ENCODE peak calls at places on chromosomes 11 and 22, in seven cellular contexts. Z, T, J, P, U, I and W are unnamed samples.

GRCh38 chr22:35023692-35024363 is 42.1 kb upstream of the ISX start:
- DNase-seq in J (peak), T (peak), P (peak), U (peak), I (peak), Z (peak), W (peak)

GRCh38 chr11:134615041-134615615 is 203.1 kb upstream of the B3GAT1 start:
- DNase-seq in I (no peak), P (no peak), T (no peak), Z (no peak), J (no peak), U (no peak), W (no peak)

GRCh38 chr11:134560566-134561347 is 148.7 kb upstream of the B3GAT1 start:
- DNase-seq in I (no peak), Z (no peak), U (no peak), P (peak), J (no peak), T (no peak), W (no peak)

GRCh38 chr11:42299780-42300179 is 840.3 kb upstream of the LRRC4C start:
- DNase-seq in Z (no peak), I (no peak), U (no peak), P (no peak), T (no peak), J (no peak), W (no peak)

GRCh38 chr11:9607511-9607899 is 34.0 kb downstream of the WEE1 start:
- DNase-seq in I (no peak), T (no peak), P (no peak), J (no peak), U (no peak), Z (no peak), W (no peak)

GRCh38 chr11:59212744-59213573 is at the start of gene MPEG1:
- DNase-seq in J (no peak), I (no peak), T (no peak), Z (no peak), U (peak), P (no peak), W (no peak)

GRCh38 chr11:120236169-120237107 is 3.5 kb upstream of the POU2F3 start:
- DNase-seq in T (peak), J (no peak), I (no peak), Z (no peak), P (no peak), U (peak), W (no peak)

GRCh38 chr11:65502274-65502851 is 3.5 kb downstream of the MALAT1 start:
- DNase-seq in Z (peak), J (no peak), I (peak), U (peak), T (peak), P (no peak), W (peak)

GRCh38 chr22:46117206-46118199 is 32.8 kb upstream of the PPARA start:
- DNase-seq in I (no peak), J (no peak), P (no peak), T (peak), Z (no peak), U (no peak), W (no peak)

GRCh38 chr22:42717197-42717967 is 3.3 kb downstream of the A4GALT start:
- DNase-seq in I (no peak), P (peak), T (peak), J (no peak), U (peak), Z (peak), W (no peak)

GRCh38 chr11:36427079-36427478 is 83.0 kb downstream of the TRAF6 start:
- DNase-seq in T (peak), P (no peak), I (no peak), J (no peak), Z (peak), U (no peak), W (no peak)

GRCh38 chr11:134643115-134643514 is 231.1 kb upstream of the B3GAT1 start:
- DNase-seq in T (no peak), I (no peak), P (no peak), J (no peak), Z (no peak), U (no peak), W (no peak)

GRCh38 chr11:48307760-48308386 is 1.9 kb downstream of the OR4S1 start:
- DNase-seq in J (peak), I (peak), U (peak), T (peak), P (peak), Z (peak), W (peak)

GRCh38 chr11:96875772-96876171 is 486.0 kb downstream of the JRKL start:
- DNase-seq in U (no peak), P (no peak), Z (no peak), J (no peak), I (no peak), T (peak), W (no peak)

GRCh38 chr11:122155001-122155400 is 39.0 kb upstream of the BLID start:
- DNase-seq in T (no peak), J (no peak), U (no peak), I (no peak), P (no peak), Z (no peak), W (no peak)

GRCh38 chr11:119782021-119782420 is 53.0 kb upstream of the NECTIN1 start:
- DNase-seq in T (no peak), P (no peak), Z (no peak), U (no peak), J (no peak), I (no peak), W (no peak)

GRCh38 chr22:29695129-29695926 is 24.5 kb upstream of the CABP7 start:
- DNase-seq in P (no peak), I (no peak), Z (no peak), U (no peak), J (no peak), T (no peak), W (no peak)

GRCh38 chr11:118238397-118238796 is 13.6 kb upstream of the JAML start:
- DNase-seq in T (no peak), U (peak), I (no peak), Z (no peak), P (no peak), J (no peak), W (no peak)

GRCh38 chr11:119525855-119526196 is 102.9 kb upstream of the THY1 start:
- DNase-seq in T (no peak), P (no peak), I (no peak), J (no peak), U (no peak), Z (no peak), W (no peak)

GRCh38 chr22:24119476-24119875 is 61.8 kb upstream of the SUSD2 start:
- DNase-seq in U (no peak), T (no peak), P (no peak), I (no peak), J (no peak), Z (no peak), W (no peak)

GRCh38 chr11:105935791-105936190 is 86.2 kb downstream of the MSANTD4 start:
- DNase-seq in I (no peak), U (no peak), J (no peak), T (peak), Z (no peak), P (peak), W (no peak)

GRCh38 chr22:43234299-43234988 is 47.5 kb upstream of the TTLL12 start:
- DNase-seq in U (no peak), T (no peak), I (no peak), Z (no peak), J (no peak), P (no peak), W (no peak)

GRCh38 chr22:29032584-29032983 is 29.0 kb downstream of the C22orf31 start:
- DNase-seq in P (no peak), Z (no peak), T (peak), I (no peak), J (no peak), U (no peak), W (no peak)

GRCh38 chr11:15901790-15902189 is 454.6 kb downstream of the SOX6 start:
- DNase-seq in T (no peak), J (no peak), U (no peak), I (no peak), Z (no peak), P (no peak), W (no peak)

GRCh38 chr22:47716890-47717615 is 954.6 kb downstream of the TBC1D22A start:
- DNase-seq in P (no peak), I (no peak), U (no peak), T (no peak), J (no peak), Z (no peak), W (no peak)

GRCh38 chr11:134476435-134477021 is 64.5 kb upstream of the B3GAT1 start:
- DNase-seq in J (no peak), I (no peak), U (peak), P (peak), Z (no peak), T (no peak), W (no peak)

GRCh38 chr11:82864268-82864667 is 36.0 kb downstream of the PRCP start:
- DNase-seq in Z (peak), U (peak), T (peak), I (peak), P (peak), J (peak), W (peak)

GRCh38 chr11:35968386-35969088 is 24.7 kb downstream of the LDLRAD3 start:
- DNase-seq in Z (peak), P (no peak), U (no peak), J (no peak), T (no peak), I (no peak), W (peak)

GRCh38 chr11:109040303-109040702 is 375.4 kb downstream of the DDX10 start:
- DNase-seq in Z (no peak), J (no peak), P (no peak), U (peak), I (no peak), T (no peak), W (no peak)

GRCh38 chr11:115930276-115930675 is 426.1 kb upstream of the CADM1 start:
- DNase-seq in J (no peak), T (no peak), P (peak), Z (no peak), I (no peak), U (no peak), W (no peak)

GRCh38 chr11:111301004-111301839 is 2.9 kb downstream of the POU2AF3 start:
- DNase-seq in P (no peak), Z (no peak), T (no peak), U (no peak), J (no peak), I (no peak), W (no peak)

GRCh38 chr11:130620566-130620965 is 172.1 kb downstream of the ADAMTS15 start:
- DNase-seq in P (no peak), J (no peak), I (no peak), U (no peak), Z (no peak), T (no peak), W (no peak)

GRCh38 chr11:130624946-130625345 is 176.5 kb downstream of the ADAMTS15 start:
- DNase-seq in Z (no peak), P (no peak), J (no peak), T (no peak), U (no peak), I (no peak), W (no peak)

GRCh38 chr11:130625907-130626306 is 177.5 kb downstream of the ADAMTS15 start:
- DNase-seq in Z (peak), P (no peak), J (no peak), U (no peak), T (no peak), I (no peak), W (no peak)

GRCh38 chr11:130622126-130622525 is 173.7 kb downstream of the ADAMTS15 start:
- DNase-seq in J (no peak), T (peak), I (no peak), Z (no peak), U (no peak), P (no peak), W (no peak)

GRCh38 chr11:130623909-130624668 is 175.6 kb downstream of the ADAMTS15 start:
- DNase-seq in T (no peak), P (no peak), Z (no peak), I (no peak), U (no peak), J (no peak), W (peak)
- TF ChIP-seq CTCF in T (no peak), P (no peak), Z (no peak), I (peak), U (no peak), J (peak), W (peak)

GRCh38 chr11:130916910-130917309 is 631 bp upstream of the SNX19 start:
- DNase-seq in J (no peak), Z (no peak), U (no peak), I (no peak), T (no peak), P (no peak), W (peak)
- H3K4me3 ChIP-seq in J (peak), Z (peak), U (peak), I (peak), T (peak), P (peak), W (peak)

DNA sequence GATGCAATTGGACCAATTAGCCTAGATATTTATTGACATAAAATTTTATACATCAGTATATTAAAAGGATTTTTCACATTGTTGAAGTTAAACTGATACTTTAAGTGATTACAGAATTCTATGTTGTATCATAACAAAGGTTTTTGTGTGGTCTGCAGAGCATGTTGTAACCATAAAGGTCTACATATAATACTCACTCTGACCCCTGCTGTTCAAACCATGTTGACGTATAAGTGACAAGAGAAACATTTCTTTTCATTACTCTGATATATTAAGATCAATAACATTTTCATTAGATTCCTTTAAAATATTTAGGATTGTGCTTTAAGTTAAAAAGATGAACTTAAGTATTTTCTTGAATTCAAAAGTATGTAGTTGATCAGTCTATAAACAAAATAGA is 63.9 kb downstream of the GAS2 start:
- DNase-seq in I (no peak), J (no peak), P (peak), U (peak), Z (no peak), T (peak), W (peak)
- TF ChIP-seq CTCF in I (peak), J (peak), P (peak), U (no peak), Z (peak), T (no peak), W (peak)

DNA sequence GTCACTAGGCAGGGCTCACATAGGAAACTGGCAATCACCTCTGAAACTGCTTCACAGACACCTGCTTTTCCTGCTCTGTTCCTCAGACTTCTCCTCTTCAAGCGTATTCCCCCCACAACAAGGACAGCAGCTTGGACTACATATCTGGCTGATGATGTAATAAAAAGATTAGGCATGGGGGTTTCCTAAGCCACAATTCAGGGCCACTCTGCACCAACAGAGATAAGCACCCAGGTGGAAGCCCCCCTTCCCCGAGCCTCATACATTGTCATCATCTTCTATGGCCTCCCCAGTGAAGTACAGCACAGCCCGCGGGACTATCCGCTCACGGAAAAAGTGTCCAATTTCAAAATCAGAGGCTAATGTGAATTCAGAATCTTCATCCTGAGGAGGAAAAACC is 25.0 kb upstream of the PHLDA2 start:
- DNase-seq in Z (no peak), J (no peak), P (no peak), U (no peak), I (no peak), T (no peak), W (no peak)
- H3K4me3 ChIP-seq in Z (no peak), J (no peak), P (no peak), U (no peak), I (no peak), T (no peak), W (no peak)

GRCh38 chr22:25567305-25567704 is 2.8 kb downstream of the GRK3 start:
- DNase-seq in U (no peak), J (no peak), T (no peak), P (no peak), I (no peak), Z (no peak), W (no peak)
- TF ChIP-seq CTCF in U (no peak), J (no peak), T (no peak), P (no peak), I (no peak), Z (no peak), W (no peak)

GRCh38 chr11:2445107-2445947 is 519 bp downstream of the KCNQ1 start:
- DNase-seq in U (no peak), T (no peak), Z (no peak), J (no peak), I (no peak), P (peak), W (no peak)
- H3K4me3 ChIP-seq in U (no peak), T (no peak), Z (no peak), J (peak), I (no peak), P (peak), W (no peak)